ENCODE peak calls at places on chromosomes 6 and 20, in four cellular contexts. A, O, C and E are unnamed samples.
A peak's percentile ranks its signal among the peaks of the same experiment; 100 is the strongest.

GRCh38 chr20:34066476-34067090 is 45.5 kb downstream of the EIF2S2 start:
- DNase-seq in C (no peak), O (no peak), A (peak; percentile 57), E (no peak)

GRCh38 chr20:2610941-2611720 is 41.3 kb upstream of the NOP56 start:
- DNase-seq in O (no peak), C (no peak), A (no peak), E (no peak)

GRCh38 chr20:41173791-41174341 is 36.5 kb downstream of the PLCG1 start:
- DNase-seq in O (no peak), A (no peak), C (peak; percentile 69), E (no peak)

GRCh38 chr6:37456816-37457560 is 24.0 kb downstream of the CMTR1 start:
- DNase-seq in O (no peak), A (peak; percentile 91), C (peak; percentile 85), E (no peak)

GRCh38 chr6:35602133-35602946 is 86.4 kb downstream of the FKBP5 start:
- DNase-seq in O (no peak), A (peak; percentile 35), C (no peak), E (peak; percentile 17)

GRCh38 chr6:93164781-93165180 is 254.6 kb downstream of the EPHA7 start:
- DNase-seq in A (no peak), O (no peak), C (no peak), E (no peak)

GRCh38 chr6:20569000-20569610 is 34.8 kb downstream of the CDKAL1 start:
- DNase-seq in O (no peak), C (no peak), A (peak; percentile 38), E (no peak)

GRCh38 chr6:155710704-155711103 is 255.1 kb upstream of the NOX3 start:
- DNase-seq in O (no peak), A (no peak), C (no peak), E (no peak)

GRCh38 chr6:118724211-118724610 is 72.8 kb upstream of the CEP85L start:
- DNase-seq in A (no peak), O (no peak), C (no peak), E (no peak)